ENCODE peak calls at places on chromosomes 5 and 9, in ten cellular contexts. A is H9, Y is HCT116, U is PC-3, V is colonic mucosa, I is fibroblast of lung, K is SK-N-SH, P is mammary epithelial cell, R is HepG2, F is NT2/D1. N is an unnamed sample.

GRCh38 chr5:138282918-138283742 is 8.7 kb upstream of the GFRA3 start:
- DNase-seq in A (peak), Y (peak), U (peak), V (no peak), I (peak), K (peak), P (peak), R (peak), F (peak), N (peak)

GRCh38 chr9:83062653-83063527 is at the start of gene RASEF:
- DNase-seq in A (peak), Y (no peak), U (peak), V (peak), I (peak), K (peak), P (peak), R (no peak), F (peak), N (peak)

GRCh38 chr5:54902817-54903473 is 82.4 kb downstream of the ESM1 start:
- DNase-seq in A (no peak), Y (no peak), U (no peak), V (no peak), I (peak), K (no peak), P (peak), R (no peak), F (no peak), N (no peak)

GRCh38 chr5:54148062-54148461 is 162.3 kb downstream of the ARL15 start:
- DNase-seq in A (no peak), Y (no peak), U (no peak), V (no peak), I (no peak), K (peak), P (no peak), R (no peak), F (no peak), N (no peak)

GRCh38 chr5:176446884-176447537 is 1.2 kb upstream of the FAF2 start:
- DNase-seq in A (peak), Y (no peak), U (no peak), V (peak), I (no peak), K (no peak), P (no peak), R (no peak), F (no peak), N (peak)

GRCh38 chr5:108212775-108213346 is 169.0 kb downstream of the FBXL17 start:
- DNase-seq in A (peak), Y (no peak), U (peak), V (no peak), I (peak), K (no peak), P (no peak), R (peak), F (peak), N (peak)

GRCh38 chr9:25602366-25603044 is 75.7 kb downstream of the TUSC1 start:
- DNase-seq in A (no peak), Y (no peak), U (peak), V (peak), I (no peak), K (no peak), P (no peak), R (no peak), F (no peak), N (peak)

GRCh38 chr5:153429734-153430133 is 60.7 kb upstream of the GRIA1 start:
- DNase-seq in A (no peak), Y (no peak), U (no peak), V (no peak), I (no peak), K (no peak), P (no peak), R (no peak), F (no peak), N (no peak)

GRCh38 chr9:18238254-18238653 is 235.7 kb upstream of the ADAMTSL1 start:
- DNase-seq in A (no peak), Y (no peak), U (peak), V (no peak), I (peak), K (no peak), P (peak), R (no peak), F (no peak), N (peak)

GRCh38 chr5:135641329-135642178 is 62.8 kb upstream of the CXCL14 start:
- DNase-seq in A (no peak), Y (no peak), U (no peak), V (no peak), I (no peak), K (no peak), P (no peak), R (no peak), F (no peak), N (no peak)

GRCh38 chr5:169202969-169203368 is 98.0 kb downstream of the SLIT3 start:
- DNase-seq in A (no peak), Y (no peak), U (peak), V (no peak), I (peak), K (no peak), P (no peak), R (no peak), F (no peak), N (no peak)

GRCh38 chr9:6910032-6910431 is 152.3 kb downstream of the KDM4C start:
- DNase-seq in A (no peak), Y (no peak), U (peak), V (no peak), I (no peak), K (peak), P (no peak), R (no peak), F (no peak), N (no peak)

GRCh38 chr5:143244000-143244736 is 159.3 kb downstream of the NR3C1 start:
- DNase-seq in A (no peak), Y (peak), U (peak), V (peak), I (peak), K (no peak), P (peak), R (peak), F (no peak), N (peak)

GRCh38 chr9:112366591-112366990 is 13.3 kb upstream of the HSDL2 start:
- DNase-seq in A (peak), Y (peak), U (no peak), V (no peak), I (no peak), K (no peak), P (no peak), R (peak), F (no peak), N (peak)

GRCh38 chr5:6950250-6950649 is 237.0 kb downstream of the TENT4A start:
- DNase-seq in A (no peak), Y (no peak), U (peak), V (no peak), I (no peak), K (no peak), P (no peak), R (no peak), F (no peak), N (no peak)

DNA sequence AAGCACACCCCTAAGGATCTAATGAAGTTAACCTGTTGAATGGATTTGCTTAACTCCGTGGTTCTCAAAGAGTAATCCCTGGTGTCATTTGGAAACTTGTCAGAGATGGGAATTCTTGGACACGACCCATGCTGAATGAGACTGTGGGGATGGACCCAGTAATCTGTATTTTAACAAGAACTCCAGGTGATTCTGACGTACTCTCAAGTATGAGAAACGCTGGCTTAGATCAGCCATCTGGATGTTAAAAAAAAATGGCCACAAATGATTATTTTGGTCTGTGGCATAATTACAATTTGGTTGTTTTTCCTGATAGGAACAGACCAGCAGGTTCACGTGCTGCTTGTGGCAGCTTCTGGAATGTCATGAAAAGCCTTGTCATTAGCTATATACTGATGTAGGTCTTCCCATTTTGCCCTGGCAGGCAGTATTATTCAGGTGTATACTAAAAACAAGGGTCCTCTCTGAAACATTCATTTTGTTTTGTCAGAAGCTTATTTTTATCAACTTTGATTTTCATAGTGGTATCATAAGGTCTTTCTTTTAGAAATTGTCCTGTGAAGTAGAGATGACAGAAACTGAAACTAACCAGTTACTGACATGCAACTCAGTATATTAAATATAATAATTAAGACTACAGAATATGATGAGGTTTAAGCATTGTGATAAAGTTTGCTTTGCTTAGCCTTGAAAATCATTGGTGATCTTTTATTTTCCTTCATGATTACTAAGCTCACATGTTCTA is 15.4 kb downstream of the CPEB4 start:
- DNase-seq in A (no peak), Y (no peak), U (no peak), V (no peak), I (no peak), K (no peak), P (no peak), R (no peak), F (no peak), N (no peak)
- H3K9ac ChIP-seq in A (no peak), Y (no peak), U (peak), V (no peak), I (no peak), K (no peak), P (no peak), R (no peak), F (no peak), N (no peak)

DNA sequence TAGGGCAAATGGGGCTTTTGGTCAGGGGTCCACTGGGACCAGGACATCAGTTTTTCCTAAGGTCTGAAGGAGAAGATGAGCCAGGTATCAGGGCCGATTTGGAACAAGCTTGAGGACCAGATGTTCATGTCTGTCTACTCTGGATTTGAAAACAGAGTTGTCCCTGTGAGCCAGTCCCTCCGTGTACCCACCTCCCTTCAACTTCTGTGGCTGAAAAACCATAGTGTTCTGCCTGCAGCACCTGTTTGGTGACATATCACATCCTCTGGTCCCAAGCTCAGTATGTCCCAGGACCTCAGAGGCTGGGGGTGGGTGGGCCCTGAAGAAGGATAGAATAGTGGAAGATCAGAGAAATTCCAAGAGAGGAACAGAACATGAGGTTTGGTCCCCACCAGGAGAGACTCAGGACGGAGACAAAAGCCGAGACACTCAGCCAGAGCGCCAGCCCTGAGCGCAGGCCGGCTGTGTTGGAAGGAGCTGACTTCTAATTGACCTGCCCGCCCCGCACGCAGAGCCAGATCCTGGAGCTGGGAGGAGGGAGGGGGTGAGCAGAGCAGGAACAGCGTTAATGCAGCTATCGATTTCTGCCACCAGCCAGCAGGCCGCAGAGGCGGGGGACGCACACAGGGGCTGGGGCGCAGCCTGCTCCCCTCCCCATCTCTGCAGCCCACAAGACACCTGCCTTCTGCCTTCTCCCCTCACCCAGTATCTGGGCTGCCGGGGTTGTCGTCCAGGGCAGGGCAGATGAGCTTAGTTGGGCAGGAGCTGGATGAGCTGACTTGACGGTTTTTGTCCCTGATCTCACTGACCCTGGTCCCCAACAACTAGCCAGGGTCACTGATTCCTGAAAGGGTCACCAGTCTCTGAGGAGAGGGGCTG is 29.5 kb downstream of the CXXC5 start:
- DNase-seq in A (no peak), Y (no peak), U (no peak), V (no peak), I (peak), K (peak), P (no peak), R (no peak), F (no peak), N (no peak)
- H3K9ac ChIP-seq in A (no peak), Y (no peak), U (no peak), V (no peak), I (no peak), K (no peak), P (no peak), R (no peak), F (no peak), N (no peak)

GRCh38 chr9:116153765-116154333 is at the start of gene PAPPA:
- DNase-seq in A (peak), Y (no peak), U (no peak), V (no peak), I (no peak), K (no peak), P (no peak), R (no peak), F (no peak), N (no peak)
- H3K9ac ChIP-seq in A (no peak), Y (no peak), U (no peak), V (peak), I (peak), K (peak), P (no peak), R (no peak), F (peak), N (peak)

DNA sequence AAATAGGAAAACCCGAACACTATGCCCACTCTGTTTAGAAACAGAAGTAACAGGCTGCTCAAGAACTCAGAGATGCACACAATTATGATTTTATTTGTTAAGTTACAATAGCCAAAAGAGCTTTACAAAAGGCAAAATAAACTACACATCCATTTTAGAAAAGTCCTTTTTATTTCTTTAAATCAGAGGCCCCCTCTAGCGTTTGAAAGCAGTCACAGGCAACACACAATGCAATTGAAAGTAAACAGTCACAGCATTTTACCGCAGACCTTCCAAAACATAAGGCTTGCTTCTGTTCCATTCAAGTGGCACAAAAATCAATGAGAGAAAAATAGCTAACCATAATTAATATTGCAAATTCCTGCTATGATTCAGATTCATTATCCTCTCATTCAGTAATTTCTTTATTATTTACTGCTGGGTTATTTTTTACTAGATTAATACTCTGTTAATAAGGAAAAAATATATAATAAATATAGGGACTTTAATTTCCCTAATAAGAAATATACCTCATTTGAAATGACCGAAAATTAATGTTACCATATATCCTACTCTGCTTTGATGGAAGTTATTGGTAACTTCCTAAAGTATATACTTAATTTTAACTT is 78.3 kb downstream of the CEP120 start:
- DNase-seq in A (no peak), Y (no peak), U (peak), V (no peak), I (peak), K (peak), P (peak), R (peak), F (peak), N (peak)
- H3K9ac ChIP-seq in A (no peak), Y (no peak), U (no peak), V (no peak), I (no peak), K (no peak), P (no peak), R (no peak), F (no peak), N (no peak)

DNA sequence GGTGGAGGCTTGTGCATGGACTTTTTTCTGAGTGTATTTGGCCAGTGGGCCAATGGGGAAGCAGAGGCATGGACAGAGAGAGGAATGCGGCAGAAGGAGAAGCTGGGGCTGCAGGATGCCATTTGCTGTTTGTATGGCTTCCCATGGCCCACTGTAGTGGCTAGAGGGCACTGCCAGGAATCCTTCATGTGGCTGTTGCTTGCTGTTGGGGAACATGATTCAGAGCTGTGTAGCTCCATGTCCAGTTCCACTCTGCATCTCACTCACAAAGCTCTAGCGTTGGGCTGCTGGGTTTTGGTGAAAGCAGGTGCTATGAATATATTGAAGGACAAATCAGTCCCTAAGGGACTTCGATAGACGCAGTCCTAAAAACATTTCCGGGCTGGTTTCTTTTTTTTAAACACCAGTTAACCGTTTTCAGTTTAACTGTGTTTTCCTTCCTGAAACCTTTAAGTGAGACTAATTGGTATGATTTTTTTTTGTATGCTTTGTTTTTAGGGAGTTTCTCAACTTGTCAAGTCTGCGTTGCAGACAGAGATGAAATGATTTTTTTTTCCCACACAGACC is 51.3 kb downstream of the SLC22A5 start:
- DNase-seq in A (no peak), Y (no peak), U (no peak), V (peak), I (no peak), K (no peak), P (no peak), R (no peak), F (no peak), N (no peak)
- H3K9ac ChIP-seq in A (no peak), Y (no peak), U (no peak), V (peak), I (no peak), K (no peak), P (no peak), R (no peak), F (no peak), N (no peak)

GRCh38 chr9:98807070-98807810 is at the start of gene GALNT12:
- DNase-seq in A (peak), Y (no peak), U (no peak), V (peak), I (no peak), K (peak), P (no peak), R (no peak), F (no peak), N (peak)
- H3K9ac ChIP-seq in A (no peak), Y (peak), U (peak), V (peak), I (peak), K (no peak), P (no peak), R (no peak), F (peak), N (peak)

GRCh38 chr5:113693205-113693553 is 179.7 kb downstream of the YTHDC2 start:
- DNase-seq in A (peak), Y (no peak), U (no peak), V (no peak), I (no peak), K (no peak), P (no peak), R (no peak), F (no peak), N (peak)
- H3K9ac ChIP-seq in A (no peak), Y (no peak), U (no peak), V (no peak), I (no peak), K (no peak), P (no peak), R (no peak), F (no peak), N (no peak)

GRCh38 chr9:127741831-127742434 is 6.8 kb upstream of the TOR2A start:
- DNase-seq in A (peak), Y (peak), U (no peak), V (peak), I (peak), K (peak), P (no peak), R (peak), F (peak), N (peak)
- H3K9ac ChIP-seq in A (no peak), Y (no peak), U (no peak), V (no peak), I (no peak), K (no peak), P (no peak), R (no peak), F (peak), N (peak)

GRCh38 chr9:123131993-123132392 is 98.5 kb downstream of the GPR21 start:
- DNase-seq in A (no peak), Y (no peak), U (no peak), V (no peak), I (peak), K (no peak), P (no peak), R (peak), F (no peak), N (no peak)

GRCh38 chr9:123131258-123131657 is 97.8 kb downstream of the GPR21 start:
- DNase-seq in A (no peak), Y (no peak), U (no peak), V (no peak), I (peak), K (no peak), P (peak), R (peak), F (peak), N (peak)

GRCh38 chr9:123127512-123128075 is 94.1 kb downstream of the GPR21 start:
- DNase-seq in A (no peak), Y (no peak), U (no peak), V (no peak), I (no peak), K (no peak), P (no peak), R (no peak), F (no peak), N (no peak)

GRCh38 chr9:123128591-123128990 is 95.1 kb downstream of the GPR21 start:
- DNase-seq in A (no peak), Y (no peak), U (no peak), V (no peak), I (no peak), K (no peak), P (no peak), R (no peak), F (no peak), N (no peak)

GRCh38 chr9:123129411-123129810 is 95.9 kb downstream of the GPR21 start:
- DNase-seq in A (no peak), Y (no peak), U (no peak), V (no peak), I (no peak), K (no peak), P (no peak), R (no peak), F (no peak), N (no peak)
- H3K9ac ChIP-seq in A (no peak), Y (no peak), U (no peak), V (no peak), I (no peak), K (no peak), P (no peak), R (no peak), F (no peak), N (no peak)